ENCODE peak calls at places on chromosomes 16 and 17, in eight cellular contexts. I is dorsolateral prefrontal cortex; C is GM12878; O is right atrium auricular region; N is A549; R is CD4-positive, alpha-beta T cell; J is endodermal cell; U is thoracic aorta. P is an unnamed sample.

GRCh38 chr17:13541032-13541480 is 60.7 kb downstream of the HS3ST3A1 start:
- DNase-seq in J (no peak), U (no peak), O (no peak), R (no peak), N (peak; percentile 6), C (no peak), I (no peak), P (peak; percentile 98)

GRCh38 chr17:41223821-41224220 is 2.6 kb upstream of the KRTAP9-2 start:
- DNase-seq in C (no peak), N (no peak), I (no peak), U (no peak), R (no peak), J (no peak), O (no peak), P (no peak)

GRCh38 chr16:62391940-62392339 is 355.7 kb upstream of the CDH8 start:
- DNase-seq in R (no peak), C (no peak), O (no peak), N (no peak), J (no peak), U (no peak), I (no peak), P (no peak)

GRCh38 chr17:15384142-15384803 is 42.9 kb upstream of the TEKT3 start:
- DNase-seq in O (peak; percentile 82), N (no peak), R (no peak), J (no peak), I (no peak), U (no peak), C (no peak), P (no peak)

GRCh38 chr17:77501751-77502625 is 361.2 kb downstream of the SEC14L1 start:
- DNase-seq in R (no peak), U (no peak), C (no peak), J (peak; percentile 51), O (no peak), I (peak; percentile 6), N (no peak), P (no peak)

GRCh38 chr17:83203073-83203471 is 123.7 kb downstream of the METRNL start:
- DNase-seq in U (peak; percentile 12), N (no peak), C (no peak), R (no peak), J (no peak), O (peak; percentile 89), I (no peak), P (peak; percentile 90)

GRCh38 chr16:81070979-81071378 is 6.1 kb downstream of the C16orf46 start:
- DNase-seq in I (no peak), J (no peak), C (no peak), O (no peak), N (no peak), R (no peak), U (no peak), P (no peak)

GRCh38 chr17:31052187-31052889 is 42.4 kb upstream of the NF1 start:
- DNase-seq in U (peak; percentile 40), R (no peak), C (no peak), J (peak; percentile 48), I (no peak), O (peak; percentile 80), N (no peak), P (peak; percentile 99)

GRCh38 chr17:76452646-76453430 is at the start of gene UBE2O:
- DNase-seq in J (peak; percentile 99), U (peak; percentile 42), N (peak; percentile 96), C (no peak), R (peak; percentile 82), I (peak; percentile 78), O (peak; percentile 79), P (peak; percentile 63)

GRCh38 chr17:3582921-3583320 is 25.3 kb upstream of the TRPV3 start:
- DNase-seq in U (no peak), C (no peak), O (no peak), N (no peak), I (no peak), J (no peak), R (no peak), P (no peak)

GRCh38 chr16:2467301-2468141 is 3.6 kb upstream of the NTN3 start:
- DNase-seq in J (peak; percentile 84), O (peak; percentile 87), R (no peak), C (no peak), N (peak; percentile 87), U (no peak), I (peak; percentile 59), P (peak; percentile 57)

GRCh38 chr16:89658221-89658879 is 714 bp downstream of the SPATA33 start:
- DNase-seq in I (no peak), C (no peak), R (no peak), O (no peak), U (no peak), N (no peak), J (peak; percentile 67), P (no peak)

GRCh38 chr17:21272881-21273839 is 11.4 kb upstream of the MAP2K3 start:
- DNase-seq in N (no peak), O (no peak), R (no peak), U (no peak), J (no peak), C (no peak), I (no peak), P (no peak)

GRCh38 chr16:84754353-84754856 is 54.6 kb downstream of the USP10 start:
- DNase-seq in R (peak; percentile 54), I (no peak), O (peak; percentile 81), J (peak; percentile 90), N (peak; percentile 78), C (peak; percentile 78), U (peak; percentile 46), P (peak; percentile 70)

GRCh38 chr16:84756830-84757229 is 57.0 kb downstream of the USP10 start:
- DNase-seq in O (no peak), C (no peak), N (no peak), J (no peak), R (no peak), I (no peak), U (no peak), P (no peak)

GRCh38 chr16:84752600-84752999 is 52.8 kb downstream of the USP10 start:
- DNase-seq in N (no peak), J (no peak), O (no peak), R (no peak), I (no peak), C (no peak), U (no peak), P (no peak)

GRCh38 chr16:84753412-84754325 is 53.9 kb downstream of the USP10 start:
- DNase-seq in J (no peak), N (no peak), C (no peak), O (peak; percentile 56), U (no peak), R (no peak), I (no peak), P (no peak)

DNA sequence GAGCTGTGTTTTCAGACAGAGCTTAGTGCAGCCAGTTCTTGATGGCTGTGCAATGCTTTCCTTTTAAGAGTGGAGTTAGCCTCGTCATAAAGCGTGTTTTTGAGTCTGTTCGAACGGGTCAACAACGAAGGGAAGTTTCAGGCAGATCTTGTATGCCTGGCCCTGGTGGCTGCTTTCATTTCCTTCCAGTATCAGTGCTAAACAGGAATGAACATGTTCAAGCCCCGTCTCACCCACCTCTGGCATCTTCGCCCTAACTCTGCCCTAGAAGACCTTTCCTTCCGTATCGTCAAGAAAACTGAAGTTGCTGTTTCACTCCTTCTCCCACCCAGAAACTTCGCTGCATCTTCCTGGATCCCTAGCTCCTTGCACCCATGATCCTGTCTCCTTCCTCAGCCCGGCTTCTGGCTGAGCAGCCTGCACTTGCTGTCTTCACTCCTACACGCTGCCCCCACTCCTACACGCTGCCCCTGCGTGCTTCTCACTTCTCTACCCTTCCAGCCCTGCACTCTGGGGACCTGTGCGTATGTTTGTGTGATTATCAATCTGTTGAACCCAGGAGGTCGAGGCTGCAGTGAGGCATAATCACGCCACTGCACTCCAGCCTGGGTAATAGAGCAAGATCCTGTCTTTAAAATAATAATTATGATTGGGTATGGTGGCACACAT is 55.3 kb downstream of the USP10 start:
- DNase-seq in U (no peak), R (no peak), C (no peak), J (no peak), I (no peak), O (peak; percentile 57), N (no peak), P (no peak)
- H3K27ac ChIP-seq in U (no peak overlapping the region), R (no peak overlapping the region), C (peak overlapping the region; percentile 56), J (no peak overlapping the region), I (no peak overlapping the region), O (no peak overlapping the region), N (no peak overlapping the region), P (no peak overlapping the region)

DNA sequence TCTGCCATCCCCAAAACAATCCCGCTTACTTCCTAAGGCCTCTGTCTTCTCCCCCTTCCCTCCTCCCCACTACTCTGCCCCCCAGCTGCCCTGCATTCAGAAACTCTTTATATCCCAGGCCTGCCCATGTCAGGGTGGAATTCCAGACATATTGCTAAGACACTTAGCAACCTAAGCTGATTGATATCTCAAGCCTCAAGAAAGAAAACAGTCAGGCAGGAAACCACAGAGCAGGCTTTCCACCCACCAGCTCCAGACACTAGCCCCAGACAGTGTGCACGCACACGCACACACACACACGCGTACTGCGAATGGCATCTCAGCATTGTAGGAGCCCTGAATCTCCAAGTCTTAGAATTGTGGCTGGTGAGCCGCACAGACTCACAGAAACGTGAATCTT is 8.9 kb upstream of the LPCAT2 start:
- DNase-seq in C (no peak), O (peak; percentile 46), J (peak; percentile 20), N (no peak), I (no peak), U (no peak), R (no peak), P (peak; percentile 100)
- TF ChIP-seq CTCF in C (no peak), O (no peak), J (no peak), N (no peak), I (no peak), U (no peak), R (no peak), P (no peak)

DNA sequence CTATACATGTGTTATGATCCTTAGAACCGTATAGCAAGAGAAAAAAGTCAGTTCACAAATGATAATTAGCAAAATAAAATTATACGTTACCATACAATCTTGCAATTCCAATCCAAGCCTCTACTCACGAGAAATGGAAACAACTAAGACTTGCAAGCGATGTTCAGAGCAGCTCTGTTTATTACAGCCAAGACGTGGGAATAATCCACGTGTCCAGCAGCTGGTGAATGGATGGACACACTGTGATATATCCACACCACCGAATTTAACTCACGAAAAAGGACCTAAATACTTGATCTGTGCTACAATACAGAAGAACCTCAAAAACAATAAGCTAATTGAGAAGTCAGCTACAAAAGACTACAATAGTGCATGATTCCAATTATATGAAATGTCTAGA is 88.1 kb downstream of the ADCY9 start:
- DNase-seq in U (no peak), J (no peak), O (no peak), N (no peak), R (no peak), C (no peak), I (no peak), P (no peak)
- H3K27ac ChIP-seq in U (no peak overlapping the region), J (no peak overlapping the region), O (no peak overlapping the region), N (no peak overlapping the region), R (no peak overlapping the region), C (no peak overlapping the region), I (no peak overlapping the region), P (no peak overlapping the region)

GRCh38 chr16:87636050-87636684 is 33.9 kb downstream of the JPH3 start:
- DNase-seq in I (peak; percentile 61), U (peak; percentile 55), J (peak; percentile 94), R (peak; percentile 72), N (peak; percentile 98), O (peak; percentile 82), C (no peak), P (peak; percentile 43)
- TF ChIP-seq CTCF in I (peak; percentile 75), U (peak; percentile 66), J (peak; percentile 86), R (peak; percentile 47), N (peak; percentile 84), O (peak; percentile 72), C (peak; percentile 61), P (peak; percentile 39)